ENCODE peak calls at places on chromosome 7, in eight cellular contexts. K is hepatocyte, J is lower leg skin, X is dorsolateral prefrontal cortex, R is left ventricle myocardium inferior, I is AG04450, C is Caco-2, L is GM20000. O is an unnamed sample.

GRCh38 chr7:88217675-88218427 is 2.0 kb downstream of the SRI start:
- DNase-seq in X (no peak), C (no peak), L (peak), J (no peak), R (no peak), I (no peak), K (no peak), O (peak)

GRCh38 chr7:80136276-80137045 is 1.8 kb downstream of the GNAI1 start:
- DNase-seq in L (no peak), X (no peak), C (no peak), J (no peak), I (no peak), R (no peak), K (peak), O (peak)

GRCh38 chr7:116801092-116801710 is 61.2 kb upstream of the CAPZA2 start:
- DNase-seq in R (no peak), J (no peak), K (peak), L (no peak), X (no peak), I (no peak), C (peak), O (no peak)

GRCh38 chr7:81604075-81604807 is 165.6 kb downstream of the HGF start:
- DNase-seq in C (no peak), J (no peak), K (no peak), L (no peak), R (no peak), I (peak), X (no peak), O (no peak)

GRCh38 chr7:117715784-117716445 is 157.3 kb downstream of the CTTNBP2 start:
- DNase-seq in R (no peak), J (no peak), K (peak), X (no peak), C (peak), I (peak), L (peak), O (peak)

GRCh38 chr7:78279035-78279434 is 480.5 kb downstream of the PHTF2 start:
- DNase-seq in X (no peak), L (no peak), I (peak), R (no peak), C (no peak), K (no peak), J (no peak), O (no peak)

GRCh38 chr7:100966542-100967291 is 2.6 kb upstream of the MUC12 start:
- DNase-seq in K (no peak), X (no peak), R (no peak), C (peak), J (no peak), I (no peak), L (peak), O (no peak)

GRCh38 chr7:144391823-144392255 is 11.7 kb downstream of the NOBOX start:
- DNase-seq in J (no peak), L (peak), R (no peak), K (peak), X (no peak), I (peak), C (no peak), O (peak)

GRCh38 chr7:130096243-130096827 is 26.0 kb downstream of the KLHDC10 start:
- DNase-seq in I (no peak), J (no peak), X (no peak), L (no peak), K (no peak), C (no peak), R (no peak), O (no peak)

DNA sequence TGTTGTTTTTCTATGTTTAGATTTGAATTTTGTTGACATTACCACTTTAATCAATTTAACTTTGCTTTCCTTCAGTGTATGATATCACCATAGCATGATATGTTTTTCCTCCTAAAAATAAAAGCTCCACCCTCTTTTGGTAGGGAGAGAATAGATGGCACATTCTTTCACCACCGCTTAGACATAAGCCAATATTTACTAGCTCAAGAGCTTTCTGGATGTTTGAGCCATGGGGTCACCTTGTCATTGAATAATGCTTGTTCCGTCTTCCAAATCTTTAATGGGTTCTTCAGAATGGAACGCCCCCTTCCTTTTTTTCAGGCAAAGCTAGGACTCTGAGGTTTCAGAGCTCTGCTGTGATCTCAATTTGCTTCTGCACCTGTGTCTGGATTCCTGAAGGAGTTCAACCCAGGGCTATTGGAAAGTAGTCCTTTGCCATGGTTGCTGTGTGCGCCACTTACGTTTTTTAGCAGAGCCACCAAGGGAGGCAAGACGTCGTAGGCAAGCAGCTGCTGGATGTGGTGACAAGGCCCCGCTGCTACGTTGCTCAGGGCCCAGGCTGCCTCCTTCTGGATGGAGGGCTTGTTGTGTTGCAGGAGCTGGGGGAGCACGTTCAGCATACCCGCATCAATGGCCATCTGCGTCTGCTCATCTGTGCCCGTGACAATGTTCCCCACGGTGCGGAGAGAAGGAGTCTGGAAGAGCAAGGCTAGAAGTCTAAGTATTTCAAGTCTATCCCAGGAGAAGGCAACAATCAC is 23.3 kb downstream of the KPNA7 start:
- DNase-seq in J (no peak), X (no peak), R (no peak), I (no peak), K (no peak), L (no peak), C (no peak), O (no peak)
- TF ChIP-seq CTCF in J (no peak), X (no peak), R (no peak), I (no peak), K (no peak), L (no peak), C (no peak), O (no peak)

GRCh38 chr7:2651336-2651735 is 19.6 kb downstream of the TTYH3 start:
- DNase-seq in X (no peak), C (no peak), R (no peak), I (no peak), J (no peak), L (no peak), K (no peak), O (no peak)
- TF ChIP-seq CTCF in X (no peak), C (no peak), R (no peak), I (no peak), J (no peak), L (no peak), K (peak), O (peak)

GRCh38 chr7:20158684-20159083 is 58.5 kb downstream of the MACC1 start:
- DNase-seq in K (no peak), L (no peak), R (no peak), J (no peak), I (no peak), C (no peak), X (no peak), O (no peak)
- TF ChIP-seq CTCF in K (peak), L (no peak), R (peak), J (no peak), I (peak), C (no peak), X (peak), O (peak)

GRCh38 chr7:103772171-103772570 is 217.3 kb downstream of the RELN start:
- DNase-seq in J (no peak), L (no peak), X (no peak), C (no peak), K (no peak), R (no peak), I (no peak), O (no peak)
- TF ChIP-seq CTCF in J (no peak), L (no peak), X (no peak), C (no peak), K (no peak), R (no peak), I (no peak), O (no peak)

GRCh38 chr7:25835191-25835590 is 316.8 kb upstream of the NFE2L3 start:
- DNase-seq in C (no peak), J (no peak), I (no peak), R (no peak), K (no peak), X (no peak), L (no peak), O (no peak)

GRCh38 chr7:25842201-25842726 is 309.7 kb upstream of the NFE2L3 start:
- DNase-seq in K (no peak), R (no peak), C (no peak), J (no peak), X (no peak), L (no peak), I (no peak), O (no peak)

GRCh38 chr7:25841575-25841974 is 310.4 kb upstream of the NFE2L3 start:
- DNase-seq in X (no peak), C (no peak), I (no peak), R (no peak), K (no peak), J (no peak), L (no peak), O (no peak)

GRCh38 chr7:25840209-25840792 is 311.7 kb upstream of the NFE2L3 start:
- DNase-seq in C (no peak), R (peak), J (no peak), K (no peak), X (no peak), L (no peak), I (no peak), O (no peak)

GRCh38 chr7:25839084-25839769 is 312.8 kb upstream of the NFE2L3 start:
- DNase-seq in J (no peak), C (no peak), K (no peak), X (no peak), L (no peak), R (no peak), I (no peak), O (no peak)
- TF ChIP-seq CTCF in J (no peak), C (peak), K (peak), X (no peak), L (no peak), R (no peak), I (peak), O (no peak)

GRCh38 chr7:28299556-28299955 is 112.8 kb upstream of the CREB5 start:
- DNase-seq in I (no peak), C (no peak), R (no peak), L (no peak), K (no peak), J (no peak), X (no peak), O (no peak)

GRCh38 chr7:28297821-28298439 is 114.4 kb upstream of the CREB5 start:
- DNase-seq in I (no peak), J (no peak), L (peak), K (no peak), R (no peak), X (peak), C (no peak), O (no peak)

GRCh38 chr7:28293529-28293835 is 112.9 kb upstream of the JAZF1 start:
- DNase-seq in K (no peak), L (no peak), J (no peak), C (no peak), R (no peak), I (no peak), X (no peak), O (no peak)

GRCh38 chr7:28298870-28299484 is 113.3 kb upstream of the CREB5 start:
- DNase-seq in K (peak), X (no peak), C (peak), L (no peak), J (peak), I (no peak), R (no peak), O (no peak)

DNA sequence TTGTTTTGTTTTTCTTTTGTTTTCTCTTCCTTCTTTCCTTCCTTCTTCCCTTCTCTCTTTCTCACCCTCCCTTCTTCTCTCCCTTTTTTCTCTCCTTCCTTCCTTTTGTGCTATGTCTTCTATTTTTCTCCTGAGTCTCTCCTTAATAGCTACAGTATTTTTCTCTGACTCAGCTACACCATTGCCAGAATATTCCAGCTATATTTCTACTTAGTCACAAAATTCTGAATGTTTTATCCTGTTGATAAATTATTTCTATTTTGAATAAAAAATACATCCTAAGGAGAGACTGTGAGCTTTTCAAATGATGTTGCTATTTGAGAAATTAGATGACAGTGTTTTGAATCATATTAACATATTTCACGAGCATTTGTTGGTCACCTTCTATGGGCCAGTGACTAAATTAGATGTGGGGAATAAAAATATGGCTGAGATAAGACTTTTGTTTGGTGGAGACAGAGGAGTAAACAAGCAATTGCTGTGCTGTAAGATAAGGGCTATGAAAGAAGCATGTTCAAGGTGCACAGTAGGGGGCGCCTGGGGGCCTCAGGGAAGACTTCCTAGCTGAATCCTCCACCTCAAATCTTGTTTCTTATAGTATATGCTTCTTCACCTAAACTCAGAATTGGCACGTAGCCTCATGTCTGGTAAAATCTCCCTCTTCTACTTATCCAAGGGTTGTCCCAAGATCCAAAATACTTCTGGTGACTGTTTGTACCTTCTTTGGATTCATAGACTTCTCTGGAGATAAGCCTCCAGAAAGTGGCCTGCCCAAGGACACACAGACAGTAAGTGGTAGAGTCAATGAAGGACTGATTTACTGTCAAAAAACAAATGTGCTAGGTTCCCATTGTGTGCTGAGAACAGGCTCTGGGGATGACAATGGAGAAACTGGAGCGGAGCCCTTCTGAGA is 115.5 kb upstream of the CREB5 start:
- DNase-seq in R (peak), X (no peak), J (no peak), L (peak), C (no peak), I (no peak), K (peak), O (no peak)
- TF ChIP-seq CTCF in R (peak), X (no peak), J (no peak), L (peak), C (peak), I (peak), K (peak), O (peak)

GRCh38 chr7:14734839-14735321 is 167.7 kb downstream of the DGKB start:
- DNase-seq in C (peak), I (no peak), R (no peak), K (peak), X (no peak), J (no peak), L (no peak), O (no peak)
- TF ChIP-seq CTCF in C (no peak), I (peak), R (peak), K (peak), X (no peak), J (no peak), L (no peak), O (no peak)